ENCODE peak calls at places on chromosomes 11 and 22, in six cellular contexts. H is SK-N-SH, U is A549, F is HepG2, Z is K562, R is GM12878. D is an unnamed sample.

GRCh38 chr11:1640076-1640946 is 10.7 kb downstream of the KRTAP5-5 start:
- DNase-seq in U (peak; percentile 50), F (peak; percentile 24), H (peak; percentile 86), R (no peak), Z (peak; percentile 50), D (no peak)

GRCh38 chr22:46374663-46375474 is 39.4 kb downstream of the TRMU start:
- DNase-seq in F (no peak), R (no peak), Z (no peak), U (no peak), H (no peak), D (no peak)

GRCh38 chr22:46036558-46037408 is 59.8 kb upstream of the WNT7B start:
- DNase-seq in F (peak; percentile 65), Z (peak; percentile 45), H (peak; percentile 69), R (no peak), U (peak; percentile 69), D (no peak)

GRCh38 chr11:67522844-67523555 is at the start of gene CABP2:
- DNase-seq in Z (no peak), U (no peak), H (no peak), R (no peak), F (no peak), D (no peak)

GRCh38 chr11:16917941-16918340 is 96.3 kb downstream of the PLEKHA7 start:
- DNase-seq in F (no peak), R (no peak), H (no peak), Z (no peak), U (no peak), D (no peak)

GRCh38 chr11:66459138-66459778 is 7.4 kb upstream of the PELI3 start:
- DNase-seq in U (no peak), H (no peak), R (peak; percentile 70), Z (no peak), F (no peak), D (no peak)

GRCh38 chr11:66467034-66467659 is 442 bp downstream of the PELI3 start:
- DNase-seq in U (peak; percentile 30), F (no peak), Z (peak; percentile 51), R (no peak), H (no peak), D (peak; percentile 15)

GRCh38 chr11:74948546-74948897 is 369 bp downstream of the XRRA1 start:
- DNase-seq in U (peak; percentile 4), Z (no peak), H (peak; percentile 52), R (no peak), F (peak; percentile 22), D (no peak)

GRCh38 chr11:90434858-90435257 is 212.0 kb upstream of the CHORDC1 start:
- DNase-seq in H (no peak), R (no peak), U (peak; percentile 30), F (peak; percentile 35), Z (peak; percentile 1), D (no peak)

GRCh38 chr11:131099013-131099412 is 182.7 kb upstream of the SNX19 start:
- DNase-seq in Z (no peak), H (no peak), R (no peak), F (peak; percentile 75), U (peak; percentile 38), D (peak; percentile 77)

GRCh38 chr11:72692498-72693237 is 18.4 kb upstream of the PDE2A start:
- DNase-seq in R (no peak), F (no peak), H (no peak), Z (no peak), U (no peak), D (no peak)

GRCh38 chr11:134558258-134558835 is 146.3 kb upstream of the B3GAT1 start:
- DNase-seq in Z (no peak), F (no peak), R (no peak), H (no peak), U (no peak), D (no peak)

GRCh38 chr11:15852179-15852578 is 504.2 kb downstream of the SOX6 start:
- DNase-seq in Z (peak; percentile 50), U (peak; percentile 27), F (peak; percentile 13), R (no peak), H (no peak), D (peak; percentile 35)

GRCh38 chr11:26862801-26863200 is 131.1 kb upstream of the FIBIN start:
- DNase-seq in F (no peak), Z (no peak), H (no peak), R (no peak), U (no peak), D (no peak)

GRCh38 chr11:71440021-71440755 is 8.0 kb downstream of the DHCR7 start:
- DNase-seq in H (no peak), F (no peak), R (no peak), U (no peak), Z (no peak), D (no peak)

GRCh38 chr22:30424471-30425326 is 869 bp upstream of the MTFP1 start:
- DNase-seq in H (no peak), R (no peak), U (peak; percentile 30), Z (peak; percentile 46), F (no peak), D (peak; percentile 28)

GRCh38 chr11:123696183-123696582 is 41.8 kb upstream of the SCN3B start:
- DNase-seq in U (no peak), H (no peak), Z (no peak), F (no peak), R (no peak), D (no peak)

GRCh38 chr11:19777342-19778102 is 64.9 kb downstream of the NAV2 start:
- DNase-seq in H (no peak), F (peak; percentile 13), U (peak; percentile 32), R (peak; percentile 65), Z (peak; percentile 2), D (peak; percentile 84)

GRCh38 chr22:50612715-50613221 is 12.2 kb downstream of the MAPK8IP2 start:
- DNase-seq in Z (peak; percentile 48), H (peak; percentile 89), U (no peak), F (no peak), R (no peak), D (no peak)

GRCh38 chr11:73003083-73003482 is 139.0 kb downstream of the FCHSD2 start:
- DNase-seq in H (no peak), Z (no peak), R (peak; percentile 27), U (no peak), F (no peak), D (no peak)

GRCh38 chr22:38843716-38844660 is at the start of gene NPTXR:
- DNase-seq in H (peak; percentile 90), Z (peak; percentile 63), F (peak; percentile 30), R (no peak), U (peak; percentile 40), D (peak; percentile 31)

GRCh38 chr11:86068138-86068861 is 584 bp downstream of the PICALM start:
- DNase-seq in U (peak; percentile 33), R (no peak), H (peak; percentile 42), Z (peak; percentile 75), F (peak; percentile 6), D (no peak)

GRCh38 chr11:44113572-44113971 is 18.1 kb downstream of the EXT2 start:
- DNase-seq in R (no peak), F (no peak), U (no peak), H (no peak), Z (no peak), D (no peak)

GRCh38 chr11:2136952-2137201 is 2.3 kb downstream of the IGF2 start:
- DNase-seq in F (no peak), U (no peak), Z (no peak), R (no peak), H (no peak), D (no peak)

GRCh38 chr22:20312396-20313191 is 7.3 kb downstream of the DGCR6L start:
- DNase-seq in U (no peak), H (no peak), F (no peak), Z (peak; percentile 12), R (no peak), D (no peak)

GRCh38 chr11:83249972-83250593 is 36.1 kb downstream of the CCDC90B start:
- DNase-seq in U (peak; percentile 58), F (peak; percentile 24), H (peak; percentile 51), Z (peak; percentile 61), R (no peak), D (peak; percentile 69)

GRCh38 chr11:2991477-2992233 is 474 bp downstream of the NAP1L4 start:
- DNase-seq in H (no peak), U (peak; percentile 24), Z (peak; percentile 79), F (peak; percentile 18), R (no peak), D (peak; percentile 20)

DNA sequence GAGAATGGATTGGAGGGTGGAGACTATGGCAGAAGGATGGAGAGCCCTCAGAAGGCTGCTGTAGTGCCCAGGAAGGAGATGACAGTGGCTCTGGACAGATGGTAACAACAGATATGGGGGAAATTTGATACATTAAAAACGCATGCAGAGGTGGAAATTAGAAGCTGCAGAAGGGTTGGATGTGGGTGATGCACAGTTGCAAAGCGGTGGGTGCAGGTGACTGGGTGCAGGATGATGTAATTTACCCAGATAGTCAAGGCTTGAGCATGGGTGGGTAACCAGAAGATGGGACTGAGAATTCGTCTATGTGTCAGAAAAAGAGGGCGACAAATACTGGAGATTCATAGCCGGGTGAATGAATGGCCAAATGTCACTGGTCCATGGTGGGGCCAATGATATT is 570.3 kb downstream of the MN1 start:
- DNase-seq in R (no peak), Z (no peak), F (no peak), U (no peak), H (no peak), D (no peak)
- TF ChIP-seq SMC3 in R (no peak), Z (no peak), F (no peak), U (no peak), H (no peak), D (no peak)

GRCh38 chr22:17726561-17727243 is 47.6 kb downstream of the BID start:
- DNase-seq in U (no peak), F (no peak), H (no peak), Z (no peak), R (no peak), D (peak; percentile 72)
- TF ChIP-seq SMC3 in U (no peak), F (no peak), H (no peak), Z (no peak), R (no peak), D (no peak)

GRCh38 chr11:65445604-65446445 is 23.2 kb downstream of the NEAT1 start:
- DNase-seq in F (no peak), H (no peak), R (no peak), U (no peak), Z (no peak), D (peak; percentile 37)
- TF ChIP-seq SMC3 in F (no peak), H (no peak), R (no peak), U (no peak), Z (no peak), D (no peak)

GRCh38 chr22:16954060-16954403 is 54.0 kb downstream of the GAB4 start:
- DNase-seq in R (no peak), H (no peak), U (no peak), F (no peak), Z (no peak), D (no peak)

GRCh38 chr22:16955678-16956210 is 52.3 kb downstream of the GAB4 start:
- DNase-seq in Z (peak; percentile 19), H (no peak), F (no peak), U (no peak), R (no peak), D (no peak)

GRCh38 chr22:16956290-16956689 is 51.7 kb downstream of the GAB4 start:
- DNase-seq in H (no peak), Z (no peak), F (no peak), U (no peak), R (no peak), D (no peak)

GRCh38 chr22:16953206-16954059 is 54.6 kb downstream of the GAB4 start:
- DNase-seq in H (no peak), U (no peak), R (no peak), Z (no peak), F (no peak), D (no peak)

DNA sequence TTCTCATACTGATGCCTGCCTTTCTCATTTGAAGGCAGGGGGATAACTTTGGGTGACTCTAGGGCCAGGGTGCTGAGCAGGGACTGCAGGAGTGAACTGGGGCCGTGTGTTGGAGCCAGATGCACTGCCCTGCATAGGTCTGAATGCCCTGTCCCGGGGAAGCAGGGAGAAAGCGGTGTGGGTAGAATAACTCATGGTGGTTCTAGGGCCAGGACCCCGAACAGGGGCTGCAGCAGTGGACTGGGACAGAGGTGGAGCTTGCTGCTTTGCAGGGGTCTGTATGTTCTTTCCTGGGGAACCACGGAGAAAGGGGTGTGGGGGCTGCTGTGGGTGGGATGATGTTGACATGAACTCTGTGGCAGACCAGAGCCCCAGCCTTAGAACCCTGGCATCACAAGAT is 52.9 kb downstream of the GAB4 start:
- DNase-seq in Z (no peak), F (no peak), R (no peak), H (no peak), U (no peak), D (no peak)
- TF ChIP-seq SMC3 in Z (no peak), F (no peak), R (no peak), H (no peak), U (no peak), D (no peak)

D was measured in IMR-90.